ENCODE peak calls at places on chromosomes 16 and 17, in five cellular contexts. K is thoracic aorta, U is upper lobe of right lung, I is dorsolateral prefrontal cortex, J is uterus. P is an unnamed sample.

GRCh38 chr17:79803997-79804855 is 7.3 kb upstream of the CBX8 start:
- DNase-seq in K (no peak), U (no peak), I (no peak), J (no peak), P (no peak)

GRCh38 chr17:17982796-17983195 is 10.1 kb downstream of the DRC3 start:
- DNase-seq in K (no peak), U (no peak), I (no peak), J (no peak), P (no peak)

GRCh38 chr16:1333854-1334719 is 642 bp downstream of the BAIAP3 start:
- DNase-seq in K (no peak), U (no peak), I (no peak), J (no peak), P (no peak)

GRCh38 chr16:29028457-29029167 is 43.8 kb downstream of the LAT start:
- DNase-seq in K (no peak), U (peak), I (no peak), J (no peak), P (peak)

GRCh38 chr16:90046971-90047713 is 27.9 kb upstream of the DBNDD1 start:
- DNase-seq in K (no peak), U (peak), I (no peak), J (peak), P (no peak)

GRCh38 chr17:51372345-51373004 is 112.1 kb downstream of the UTP18 start:
- DNase-seq in K (no peak), U (no peak), I (peak), J (no peak), P (no peak)

GRCh38 chr16:54361813-54362212 is 75.2 kb upstream of the IRX3 start:
- DNase-seq in K (no peak), U (no peak), I (no peak), J (no peak), P (no peak)

GRCh38 chr17:15342460-15342859 is 1.1 kb upstream of the TEKT3 start:
- DNase-seq in K (no peak), U (no peak), I (no peak), J (no peak), P (no peak)

GRCh38 chr17:63984651-63985386 is 12.1 kb upstream of the SCN4A start:
- DNase-seq in K (peak), U (no peak), I (no peak), J (peak), P (no peak)

GRCh38 chr17:327971-328370 is 24.6 kb downstream of the RPH3AL start:
- DNase-seq in K (no peak), U (peak), I (no peak), J (no peak), P (no peak)

GRCh38 chr17:74203439-74204240 is at the start of gene RPL38:
- DNase-seq in K (peak), U (peak), I (peak), J (peak), P (peak)

GRCh38 chr16:76661691-76662090 is 384.5 kb downstream of the CNTNAP4 start:
- DNase-seq in K (no peak), U (no peak), I (no peak), J (no peak), P (no peak)

GRCh38 chr16:76668207-76668725 is 391.1 kb downstream of the CNTNAP4 start:
- DNase-seq in K (no peak), U (no peak), I (no peak), J (no peak), P (no peak)

GRCh38 chr16:76669288-76669687 is 392.1 kb downstream of the CNTNAP4 start:
- DNase-seq in K (no peak), U (no peak), I (no peak), J (no peak), P (no peak)

GRCh38 chr16:76670125-76670857 is 393.1 kb downstream of the CNTNAP4 start:
- DNase-seq in K (no peak), U (no peak), I (no peak), J (no peak), P (no peak)

GRCh38 chr16:76665571-76666275 is 388.5 kb downstream of the CNTNAP4 start:
- DNase-seq in K (no peak), U (no peak), I (no peak), J (no peak), P (no peak)
- TF ChIP-seq CTCF in K (no peak), U (no peak), I (no peak), J (no peak), P (no peak)

GRCh38 chr17:78364436-78365281 is 4.8 kb upstream of the SOCS3 start:
- DNase-seq in K (no peak), U (no peak), I (no peak), J (no peak), P (no peak)

GRCh38 chr17:78360371-78361226 is 722 bp upstream of the SOCS3 start:
- DNase-seq in K (no peak), U (peak), I (peak), J (peak), P (peak)

GRCh38 chr17:78362232-78362631 is 2.4 kb upstream of the SOCS3 start:
- DNase-seq in K (no peak), U (no peak), I (no peak), J (no peak), P (no peak)

GRCh38 chr17:78361227-78361683 is 1.4 kb upstream of the SOCS3 start:
- DNase-seq in K (no peak), U (no peak), I (no peak), J (no peak), P (no peak)

DNA sequence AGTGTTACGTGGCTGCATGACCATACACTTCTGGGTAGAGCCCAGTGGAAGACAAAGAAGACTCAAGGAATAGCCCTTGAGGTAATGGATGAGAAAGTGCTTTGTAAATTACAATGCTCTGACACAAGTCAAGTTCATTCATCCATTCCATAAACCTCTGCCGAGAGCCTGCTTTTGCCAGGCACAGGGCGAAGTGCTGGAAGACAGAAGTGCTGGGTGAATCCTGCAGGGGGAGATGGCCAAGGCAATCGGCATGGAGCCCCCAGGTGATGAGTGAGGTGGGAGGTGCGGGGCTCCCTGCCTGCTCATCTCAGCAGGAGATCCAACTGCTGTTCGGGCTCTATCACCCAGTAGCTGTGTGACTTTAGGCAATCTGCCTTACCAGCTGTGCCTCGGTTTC is 2.8 kb upstream of the SOCS3 start:
- DNase-seq in K (no peak), U (no peak), I (no peak), J (no peak), P (no peak)
- TF ChIP-seq CTCF in K (no peak), U (no peak), I (no peak), J (no peak), P (no peak)

GRCh38 chr16:10205688-10206087 is 23.5 kb upstream of the GRIN2A start:
- DNase-seq in K (no peak), U (no peak), I (no peak), J (no peak), P (no peak)

GRCh38 chr16:10200823-10201571 is 18.8 kb upstream of the GRIN2A start:
- DNase-seq in K (no peak), U (no peak), I (no peak), J (no peak), P (no peak)

GRCh38 chr16:10206865-10207264 is 24.6 kb upstream of the GRIN2A start:
- DNase-seq in K (no peak), U (no peak), I (no peak), J (no peak), P (no peak)

GRCh38 chr16:10206215-10206614 is 24.0 kb upstream of the GRIN2A start:
- DNase-seq in K (no peak), U (no peak), I (no peak), J (no peak), P (no peak)

DNA sequence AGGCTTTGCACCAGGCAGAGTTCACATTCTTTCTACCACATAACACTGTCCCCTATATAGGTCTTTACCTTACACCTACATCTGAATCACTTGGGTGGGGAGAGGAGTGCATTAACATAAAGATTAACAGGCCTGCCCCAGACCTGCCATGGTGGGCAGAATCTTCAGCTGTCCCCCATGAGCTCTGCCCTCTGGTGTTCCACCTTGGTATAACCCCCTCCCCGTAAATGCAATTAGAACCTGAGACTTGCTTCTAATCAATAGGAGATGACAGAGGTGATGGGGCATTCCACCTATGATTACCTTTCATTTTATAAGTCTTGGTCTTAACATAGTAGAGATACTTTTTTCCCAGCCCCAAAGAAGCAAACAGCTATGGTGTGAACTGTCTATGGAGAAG is 20.4 kb upstream of the GRIN2A start:
- DNase-seq in K (no peak), U (no peak), I (no peak), J (no peak), P (no peak)
- TF ChIP-seq CTCF in K (no peak), U (no peak), I (no peak), J (no peak), P (no peak)

GRCh38 chr16:23959069-23959800 is 123.5 kb downstream of the PRKCB start:
- DNase-seq in K (no peak), U (no peak), I (no peak), J (no peak), P (no peak)
- TF ChIP-seq CTCF in K (no peak), U (no peak), I (no peak), J (no peak), P (no peak)

DNA sequence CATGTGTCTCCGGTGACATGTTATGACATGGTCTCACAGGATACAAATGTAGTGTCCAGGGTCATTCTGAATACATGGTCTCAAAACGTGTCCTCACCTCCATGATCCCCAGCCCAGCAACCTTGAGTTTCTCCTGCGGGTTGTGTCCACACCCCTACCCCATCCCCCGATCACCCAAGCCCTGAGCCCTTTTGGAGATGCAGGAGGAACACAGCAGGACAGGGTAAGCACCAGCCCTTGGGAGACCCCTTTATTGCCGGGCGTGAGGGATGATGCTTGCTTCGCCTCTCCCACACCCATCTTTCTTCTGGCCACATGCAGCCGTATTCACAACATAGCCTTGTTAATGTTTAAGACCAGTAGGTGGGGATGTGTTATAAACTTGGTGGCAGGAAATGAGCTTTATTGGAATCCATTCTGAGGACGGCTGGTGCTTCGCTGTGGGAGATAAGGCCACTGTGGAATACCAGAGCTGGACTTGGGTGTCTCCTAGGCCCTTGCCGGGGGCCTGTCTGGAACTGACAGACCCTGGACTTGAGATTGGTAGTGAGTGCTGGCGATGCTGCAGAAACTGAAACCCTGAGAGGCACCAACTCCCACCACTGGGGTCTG is 5.5 kb downstream of the TMEM132E start:
- DNase-seq in K (no peak), U (no peak), I (no peak), J (no peak), P (peak)
- TF ChIP-seq CTCF in K (no peak), U (no peak), I (no peak), J (no peak), P (no peak)

GRCh38 chr17:69046130-69046807 is 14.5 kb downstream of the ABCA9 start:
- DNase-seq in K (no peak), U (no peak), I (no peak), J (no peak), P (no peak)
- TF ChIP-seq CTCF in K (no peak), U (no peak), I (no peak), J (no peak), P (no peak)

DNA sequence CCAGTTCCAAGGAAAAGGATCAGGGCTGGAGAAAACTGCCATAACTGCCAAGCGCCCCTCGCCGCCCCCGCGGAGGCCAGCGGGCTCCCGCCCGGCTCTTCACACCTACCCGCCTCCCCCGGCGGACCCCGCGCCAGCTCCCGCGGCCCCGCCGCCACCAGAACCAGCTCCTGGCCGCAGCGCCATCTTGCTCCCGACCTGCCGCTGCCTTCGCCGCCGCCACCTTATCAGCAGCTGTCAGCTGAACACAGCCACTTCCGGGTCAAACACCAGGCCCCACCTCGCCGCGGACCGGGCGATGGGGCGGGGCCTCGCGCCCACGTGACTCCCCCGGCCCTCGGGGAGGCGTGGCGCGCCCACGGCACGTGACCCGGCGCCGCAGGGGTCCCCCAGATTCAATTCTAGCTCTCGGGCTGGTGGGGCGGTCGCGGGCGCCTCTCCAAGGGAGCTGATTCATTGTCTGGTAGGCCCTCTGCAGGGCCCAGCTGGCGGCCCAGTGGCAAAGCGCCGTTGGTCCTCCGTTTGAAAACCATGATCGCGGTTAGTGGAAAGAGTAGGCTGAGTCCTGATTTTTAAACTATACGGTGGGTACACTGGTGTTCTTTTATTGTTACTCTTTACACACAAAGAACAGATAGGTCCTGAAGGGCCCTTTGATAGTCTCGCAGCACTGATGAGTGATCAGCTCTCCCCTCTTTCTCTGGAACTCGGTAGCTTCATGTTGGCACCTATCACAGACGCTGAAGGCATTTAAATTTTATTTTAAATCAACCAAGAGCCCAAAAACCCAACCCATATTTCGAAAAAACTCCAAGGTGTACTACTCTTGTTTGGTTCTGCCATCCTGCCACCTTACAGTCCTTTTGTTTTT is at the start of gene SYNRG:
- DNase-seq in K (peak), U (peak), I (peak), J (peak), P (peak)
- TF ChIP-seq CTCF in K (peak), U (peak), I (peak), J (peak), P (peak)

DNA sequence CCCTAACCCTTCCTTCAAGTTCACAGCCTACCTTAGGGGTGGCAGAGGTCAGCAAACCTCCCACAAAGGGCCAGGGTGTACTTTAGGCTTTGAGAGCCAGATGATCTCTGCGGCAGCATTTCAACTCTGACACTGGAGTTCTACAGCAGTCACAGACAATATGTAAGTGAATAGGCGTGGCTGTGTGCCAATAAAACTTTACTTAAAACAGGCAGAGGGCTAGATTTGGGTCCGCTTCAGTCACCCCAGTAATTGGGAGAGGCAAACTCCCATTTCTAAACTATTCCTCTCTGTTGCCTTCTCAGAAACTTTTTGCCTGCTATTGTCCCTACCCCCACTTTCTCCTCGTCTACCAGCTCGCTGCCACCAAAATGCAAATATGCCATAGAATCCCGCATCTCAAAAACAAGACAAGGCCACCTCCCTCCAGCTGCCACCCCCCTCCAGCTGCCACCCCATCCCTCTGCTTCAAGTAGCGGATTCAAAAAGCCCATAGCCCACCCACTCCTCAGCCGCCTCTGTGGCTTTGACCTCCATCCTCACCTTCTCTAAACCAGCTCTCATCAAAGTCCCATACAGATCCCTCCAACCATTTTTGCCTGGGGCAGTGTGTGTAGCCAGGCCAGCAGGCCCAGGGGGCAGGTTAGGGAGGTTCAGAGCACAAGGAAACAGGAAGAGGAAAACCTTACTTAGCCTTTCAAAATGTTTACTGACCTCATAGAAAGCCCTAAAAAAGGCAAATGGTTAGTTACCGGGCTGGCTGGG is 19.9 kb upstream of the DNAH17 start:
- DNase-seq in K (no peak), U (no peak), I (no peak), J (no peak), P (peak)
- TF ChIP-seq CTCF in K (no peak), U (no peak), I (no peak), J (no peak), P (no peak)

DNA sequence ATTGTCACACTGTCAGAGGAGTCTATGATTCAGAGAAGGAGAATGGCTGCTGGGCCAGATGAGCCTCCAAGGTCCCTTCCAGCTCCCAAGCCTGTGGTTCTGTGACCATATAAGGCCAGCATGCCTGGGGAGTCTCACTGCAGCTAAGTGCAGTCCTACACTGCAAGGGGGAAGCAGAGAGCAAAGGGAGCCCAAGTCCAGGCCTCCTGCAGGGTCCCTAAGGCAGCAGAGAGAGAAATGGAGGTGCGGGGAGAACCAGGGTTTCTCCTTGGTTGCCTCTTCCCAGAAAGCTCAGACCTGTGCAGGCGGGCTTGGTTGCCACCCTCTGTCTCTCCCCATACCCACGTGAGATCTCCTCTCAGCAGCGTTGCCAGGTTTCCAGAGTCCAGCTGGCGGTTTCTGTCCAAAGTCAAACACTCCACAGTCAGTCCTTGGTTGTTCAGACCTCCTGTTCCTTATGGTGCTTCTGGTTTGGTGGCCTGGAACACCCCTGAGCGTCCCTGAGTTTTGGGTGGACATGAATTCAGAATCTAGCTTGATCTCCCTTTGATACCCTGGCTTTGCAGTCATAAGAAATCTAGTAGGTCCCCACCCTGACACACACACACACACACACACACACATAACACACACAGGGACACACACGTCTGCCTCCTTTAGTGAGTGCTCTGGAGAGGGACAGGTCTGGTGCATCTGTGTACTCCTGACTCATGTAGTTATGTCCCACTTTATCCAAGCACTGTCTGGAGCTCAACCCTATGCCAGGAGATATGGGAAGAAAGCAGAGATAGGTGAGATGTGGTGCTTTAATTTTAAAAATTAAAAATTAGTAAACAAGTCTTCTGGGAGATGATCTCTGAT is 78.8 kb downstream of the GNAO1 start:
- DNase-seq in K (no peak), U (peak), I (no peak), J (peak), P (peak)
- TF ChIP-seq CTCF in K (peak), U (no peak), I (no peak), J (no peak), P (no peak)

P was measured in spleen.